ENCODE peak calls at places on chromosomes 6 and 20, in eight cellular contexts. H is IMR-90; V is right atrium auricular region; J is T-helper 9 cell; L is stimulated activated CD4-positive, alpha-beta T cell treated with anti-CD3 and anti-CD28 coated beads, Interleukin-12 subunit alpha, Interleukin-12 subunit beta, amount 100 ng/mL, for 4 hours; F is NT2/D1; X is spleen; D is activated CD8-positive, alpha-beta memory T cell treated with anti-CD3 and anti-CD28 coated beads, Interleukin-2, amount 10 ng/mL, durations not matched to agents 7 days and 5 days. P is an unnamed sample.

GRCh38 chr6:167079853-167080297 is 43.0 kb upstream of the CCR6 start:
- DNase-seq in H (no peak), X (peak; percentile 87), J (peak; percentile 47), L (peak; percentile 47), V (no peak), F (no peak), D (peak; percentile 71), P (peak; percentile 80)

GRCh38 chr6:352474-352873 is 39.1 kb upstream of the IRF4 start:
- DNase-seq in H (no peak), X (no peak), F (no peak), L (no peak), D (no peak), J (no peak), V (no peak), P (no peak)

GRCh38 chr20:9543214-9543613 is 28.8 kb downstream of the LAMP5 start:
- DNase-seq in L (no peak), H (no peak), V (no peak), J (no peak), F (no peak), D (no peak), X (no peak), P (no peak)

GRCh38 chr6:9744119-9744518 is 670.8 kb downstream of the TFAP2A start:
- DNase-seq in D (no peak), J (no peak), X (no peak), V (no peak), L (no peak), H (no peak), F (no peak), P (no peak)

GRCh38 chr6:20877008-20877937 is 343.0 kb downstream of the CDKAL1 start:
- DNase-seq in X (no peak), L (no peak), J (no peak), F (no peak), V (no peak), D (peak; percentile 66), H (peak; percentile 97), P (no peak)

GRCh38 chr20:63002511-63002910 is 4.3 kb downstream of the BHLHE23 start:
- DNase-seq in F (no peak), L (no peak), X (no peak), V (no peak), D (no peak), J (no peak), H (no peak), P (no peak)

GRCh38 chr6:106560966-106561740 is 68.1 kb downstream of the RTN4IP1 start:
- DNase-seq in F (no peak), J (no peak), D (no peak), X (no peak), V (no peak), L (no peak), H (peak; percentile 71), P (no peak)

GRCh38 chr20:49641683-49642649 is 71.7 kb downstream of the B4GALT5 start:
- DNase-seq in L (no peak), X (no peak), V (no peak), H (peak; percentile 39), J (no peak), D (peak; percentile 71), F (no peak), P (no peak)

GRCh38 chr6:144159231-144159630 is 8.9 kb downstream of the STX11 start:
- DNase-seq in F (no peak), H (no peak), J (no peak), V (no peak), X (no peak), L (no peak), D (no peak), P (no peak)

GRCh38 chr20:45036044-45036755 is 64.7 kb downstream of the KCNS1 start:
- DNase-seq in F (no peak), H (peak; percentile 80), J (no peak), L (peak; percentile 35), X (no peak), V (no peak), D (no peak), P (peak; percentile 48)

GRCh38 chr6:21491955-21492354 is 101.6 kb upstream of the SOX4 start:
- DNase-seq in L (no peak), J (no peak), F (no peak), H (no peak), D (no peak), X (no peak), V (no peak), P (no peak)

GRCh38 chr20:35539756-35540212 is 2.1 kb upstream of the ERGIC3 start:
- DNase-seq in V (no peak), D (peak; percentile 64), L (no peak), F (no peak), J (no peak), X (no peak), H (no peak), P (peak; percentile 21)

GRCh38 chr6:92231220-92231701 is 1188.1 kb downstream of the EPHA7 start:
- DNase-seq in J (no peak), F (no peak), V (no peak), H (no peak), D (no peak), L (no peak), X (no peak), P (no peak)

P was measured in stimulated activated naive CD8-positive, alpha-beta T cell treated with anti-CD3 and anti-CD28 coated beads, Interleukin-15, amount 100 ng/mL, for 72 hours.